ENCODE peak calls at places on chromosomes 12 and 14, in five cellular contexts. E is NCI-H2029 treated with DMSO at 0.1 percent for 48 hours, T is ACHN, O is SW 1271, W is NCI-H1105 treated with DMSO at 0.1 percent for 48 hours. R is an unnamed sample.

GRCh38 chr14:39055786-39056474 is 47.1 kb downstream of the SEC23A start:
- DNase-seq in O (no peak), W (no peak), E (no peak), T (no peak), R (no peak)

GRCh38 chr12:116534341-116535121 is 24.6 kb upstream of the MAP1LC3B2 start:
- DNase-seq in E (no peak), T (no peak), W (peak), O (no peak), R (no peak)

GRCh38 chr12:1872448-1872847 is 46.0 kb downstream of the CACNA2D4 start:
- DNase-seq in T (no peak), O (no peak), E (no peak), W (no peak), R (no peak)

GRCh38 chr12:91224411-91224810 is 41.8 kb upstream of the DCN start:
- DNase-seq in W (no peak), O (no peak), T (no peak), E (no peak), R (no peak)

GRCh38 chr14:29892327-29892726 is 35.3 kb downstream of the PRKD1 start:
- DNase-seq in O (no peak), T (no peak), E (no peak), W (no peak), R (no peak)

GRCh38 chr12:113260127-113260526 is 38.9 kb downstream of the TPCN1 start:
- DNase-seq in W (no peak), E (no peak), O (no peak), T (no peak), R (no peak)

GRCh38 chr12:15602051-15602672 is 187.0 kb downstream of the EPS8 start:
- DNase-seq in T (no peak), O (no peak), W (no peak), E (no peak), R (no peak)

GRCh38 chr14:71187633-71188356 is 280.5 kb downstream of the PCNX1 start:
- DNase-seq in W (no peak), E (no peak), T (no peak), O (no peak), R (no peak)

GRCh38 chr14:62694075-62694474 is 351.2 kb downstream of the KCNH5 start:
- DNase-seq in E (no peak), T (no peak), O (no peak), W (no peak), R (no peak)

GRCh38 chr14:101636081-101636560 is 74.8 kb downstream of the DIO3 start:
- DNase-seq in T (no peak), O (no peak), W (no peak), E (no peak), R (no peak)

GRCh38 chr14:75542585-75543091 is 20.4 kb downstream of the BATF start:
- DNase-seq in O (no peak), E (no peak), T (no peak), W (no peak), R (no peak)

GRCh38 chr12:82525616-82526015 is 161.1 kb upstream of the TMTC2 start:
- DNase-seq in W (no peak), T (no peak), O (no peak), E (no peak), R (no peak)

GRCh38 chr12:49866859-49867579 is 24.1 kb upstream of the BCDIN3D start:
- DNase-seq in E (no peak), W (peak), T (peak), O (peak), R (peak)

GRCh38 chr12:32451816-32452215 is 52.5 kb downstream of the FGD4 start:
- DNase-seq in E (no peak), T (no peak), O (no peak), W (no peak), R (no peak)

GRCh38 chr14:56207626-56208297 is 89.6 kb downstream of the PELI2 start:
- DNase-seq in O (no peak), E (peak), W (no peak), T (no peak), R (no peak)

GRCh38 chr12:4370265-4370664 is 9.2 kb downstream of the FGF23 start:
- DNase-seq in O (no peak), E (no peak), T (no peak), W (no peak), R (no peak)

R was measured in DMS153.